ENCODE peak calls at places on chromosomes 16 and 17, in six cellular contexts. R is NB4, A is A549, U is K562, N is GM12878, S is HepG2. J is an unnamed sample.

GRCh38 chr16:49121636-49122035 is 160.0 kb downstream of the CBLN1 start:
- DNase-seq in S (no peak), N (no peak), A (no peak), R (no peak), U (no peak), J (no peak)

GRCh38 chr16:17481741-17482140 is 11.0 kb upstream of the XYLT1 start:
- DNase-seq in A (no peak), S (no peak), U (no peak), N (no peak), R (no peak), J (no peak)

GRCh38 chr17:1640329-1641064 is 5.0 kb downstream of the SCARF1 start:
- DNase-seq in U (no peak), N (no peak), R (no peak), S (no peak), A (no peak), J (no peak)

GRCh38 chr16:88877564-88878289 is 11.3 kb upstream of the PABPN1L start:
- DNase-seq in U (no peak), R (no peak), A (no peak), N (no peak), S (no peak), J (no peak)

GRCh38 chr17:69874220-69874670 is 200.8 kb upstream of the KCNJ16 start:
- DNase-seq in S (no peak), A (no peak), N (no peak), U (no peak), R (no peak), J (peak; percentile 92)

GRCh38 chr16:86455116-86455515 is 55.2 kb upstream of the FOXF1 start:
- DNase-seq in A (no peak), R (no peak), S (no peak), N (no peak), U (no peak), J (no peak)

GRCh38 chr17:38587956-38588771 is 17.6 kb downstream of the SRCIN1 start:
- DNase-seq in A (no peak), N (no peak), S (no peak), R (peak; percentile 58), U (no peak), J (no peak)

GRCh38 chr17:40547079-40547784 is 18.0 kb downstream of the CCR7 start:
- DNase-seq in A (no peak), N (no peak), S (no peak), U (no peak), R (peak; percentile 85), J (no peak)

GRCh38 chr16:88773812-88774291 is 11.2 kb downstream of the PIEZO1 start:
- DNase-seq in U (peak; percentile 86), A (no peak), R (peak; percentile 61), S (no peak), N (no peak), J (peak; percentile 56)

GRCh38 chr16:1108299-1109252 is 12.5 kb upstream of the C1QTNF8 start:
- DNase-seq in N (no peak), A (no peak), R (no peak), U (no peak), S (no peak), J (no peak)

GRCh38 chr17:78387982-78388941 is 9.8 kb downstream of the PGS1 start:
- DNase-seq in S (no peak), N (no peak), R (peak; percentile 91), A (no peak), U (no peak), J (peak; percentile 82)

GRCh38 chr16:48558269-48558915 is 51.6 kb downstream of the N4BP1 start:
- DNase-seq in N (no peak), R (peak; percentile 88), A (no peak), S (no peak), U (no peak), J (peak; percentile 25)

GRCh38 chr17:83091257-83092141 is 12.1 kb downstream of the METRNL start:
- DNase-seq in U (no peak), S (peak; percentile 46), R (no peak), A (no peak), N (no peak), J (no peak)

GRCh38 chr17:55054429-55054828 is 85.9 kb downstream of the STXBP4 start:
- DNase-seq in U (no peak), S (no peak), N (no peak), A (no peak), R (no peak), J (no peak)

GRCh38 chr17:55059724-55060123 is 91.2 kb downstream of the STXBP4 start:
- DNase-seq in N (no peak), A (no peak), S (no peak), U (no peak), R (no peak), J (no peak)

GRCh38 chr17:55057184-55057583 is 88.6 kb downstream of the STXBP4 start:
- DNase-seq in A (no peak), R (no peak), S (no peak), N (no peak), U (no peak), J (no peak)

GRCh38 chr17:55053855-55054254 is 85.3 kb downstream of the STXBP4 start:
- DNase-seq in S (no peak), R (no peak), A (no peak), U (no peak), N (no peak), J (peak; percentile 23)

DNA sequence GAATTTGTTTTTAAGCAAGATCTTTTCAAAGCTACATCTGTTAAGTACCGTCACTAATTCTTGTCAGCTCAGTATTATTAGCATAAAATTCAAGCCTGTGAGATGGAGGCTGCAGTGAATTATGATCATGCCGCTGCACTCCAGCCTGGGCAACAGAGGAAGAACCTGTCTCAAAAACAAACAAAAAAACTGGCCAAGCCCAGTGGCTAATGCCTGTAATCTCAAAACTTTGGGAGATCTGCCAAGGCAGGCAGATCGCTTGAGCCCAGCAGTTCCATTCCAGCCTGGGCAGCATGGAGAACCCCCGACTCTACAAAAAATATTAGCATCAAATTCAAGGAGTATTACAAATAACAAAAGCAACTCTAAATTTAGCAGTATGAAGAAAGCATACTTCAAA is 88.0 kb downstream of the STXBP4 start:
- DNase-seq in R (no peak), U (no peak), S (peak; percentile 31), N (no peak), A (no peak), J (peak; percentile 32)
- TF ChIP-seq MYC in R (no peak), U (no peak), S (no peak), N (no peak), A (no peak), J (no peak)

GRCh38 chr17:76151896-76152454 is 10.9 kb upstream of the FOXJ1 start:
- DNase-seq in A (no peak), S (no peak), U (no peak), N (no peak), R (no peak), J (no peak)
- TF ChIP-seq MYC in A (no peak), S (no peak), U (no peak), N (no peak), R (no peak), J (no peak)

DNA sequence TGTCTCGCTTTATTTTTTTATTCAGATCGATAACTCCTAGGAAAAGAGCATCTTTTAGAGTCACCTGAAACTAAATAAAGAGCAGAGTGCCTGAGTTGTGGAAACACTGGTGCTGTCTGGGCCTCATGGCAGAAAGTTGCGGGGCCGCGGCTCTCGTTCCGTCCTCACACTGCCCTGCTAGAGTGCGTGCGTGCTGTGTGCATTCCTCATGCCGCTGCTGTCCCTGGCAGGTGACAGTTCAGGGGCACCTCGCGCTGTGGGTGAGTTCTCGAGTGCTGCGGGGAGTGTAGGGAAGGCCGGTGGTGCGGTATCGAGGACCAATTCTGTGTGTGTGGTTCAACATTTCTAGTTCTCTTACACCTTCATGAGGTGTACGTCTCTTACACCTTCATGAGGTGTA is 136.6 kb downstream of the RPTOR start:
- DNase-seq in U (no peak), A (no peak), N (no peak), S (no peak), R (no peak), J (no peak)
- TF ChIP-seq MYC in U (no peak), A (no peak), N (no peak), S (no peak), R (no peak), J (no peak)

DNA sequence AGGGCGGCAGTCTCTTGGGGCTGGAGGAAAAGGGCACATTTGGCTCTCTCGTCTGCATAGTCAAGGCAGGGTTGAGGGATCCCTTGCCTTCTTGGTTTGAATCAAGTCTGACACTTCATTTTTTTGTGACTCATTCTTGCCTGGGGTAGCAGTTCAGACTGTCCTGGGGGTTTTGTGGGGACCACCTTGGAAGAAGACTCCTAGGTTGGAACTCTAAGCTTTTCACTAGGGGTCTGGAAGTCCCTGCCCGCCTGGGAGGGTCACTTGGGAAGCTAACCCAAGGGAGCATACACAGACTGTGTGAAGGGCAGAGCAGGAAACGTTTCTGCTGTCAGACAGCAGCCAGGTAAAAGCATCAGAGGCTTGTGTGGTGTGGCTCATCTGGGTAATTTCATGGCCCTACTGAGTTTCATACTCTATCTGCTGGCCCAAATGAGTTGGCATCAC is 11.2 kb downstream of the YPEL2 start:
- DNase-seq in R (no peak), A (no peak), S (no peak), N (no peak), U (no peak), J (no peak)
- TF ChIP-seq MYC in R (no peak), A (no peak), S (no peak), N (no peak), U (no peak), J (no peak)

DNA sequence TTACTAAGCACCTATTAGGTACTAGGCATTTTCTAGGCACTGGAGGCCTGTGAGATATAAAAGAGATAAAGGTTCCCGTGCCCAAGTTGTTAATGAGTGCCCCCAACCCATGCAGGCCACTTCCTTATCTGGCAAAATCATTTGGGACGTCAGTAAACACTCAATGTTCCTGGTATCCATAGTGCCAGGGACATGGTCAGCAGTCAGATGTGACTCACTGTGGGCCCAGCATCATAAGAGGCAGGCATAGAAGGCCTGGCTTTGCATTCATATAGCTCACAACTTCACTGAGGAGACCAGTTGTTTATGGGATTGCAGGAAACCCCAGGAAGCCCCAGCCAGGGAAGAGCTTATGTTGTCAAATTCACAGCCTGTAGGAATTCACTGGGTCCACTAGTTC is 81.1 kb downstream of the MRC2 start:
- DNase-seq in U (no peak), S (no peak), R (no peak), N (no peak), A (no peak), J (no peak)
- TF ChIP-seq MYC in U (no peak), S (no peak), R (no peak), N (no peak), A (no peak), J (no peak)

DNA sequence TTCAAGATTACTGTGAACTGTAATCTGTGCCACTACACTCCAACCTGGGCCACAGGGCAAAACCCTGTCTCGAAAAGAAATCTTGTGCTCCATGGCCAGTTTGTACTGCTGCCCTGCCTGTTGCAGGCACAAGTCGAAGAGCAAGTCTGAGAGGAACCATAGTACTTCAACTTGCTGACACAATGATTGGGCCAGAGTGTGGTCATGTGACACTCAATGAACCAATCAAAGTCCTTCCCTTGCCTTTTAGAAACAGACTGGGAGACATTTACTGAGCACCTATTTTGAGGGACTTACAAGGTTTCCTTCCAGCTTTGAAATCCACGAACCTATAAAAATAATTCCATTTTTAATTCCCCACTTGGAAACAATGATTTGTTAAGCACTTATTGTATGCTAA is 39.8 kb upstream of the TMC5 start:
- DNase-seq in S (no peak), U (peak; percentile 58), N (no peak), A (no peak), R (peak; percentile 18), J (no peak)
- TF ChIP-seq MYC in S (no peak), U (no peak), N (no peak), A (no peak), R (no peak), J (no peak)

GRCh38 chr17:36464765-36465088 is 21.8 kb upstream of the ZNHIT3 start:
- DNase-seq in A (no peak), U (no peak), R (no peak), S (no peak), N (no peak), J (no peak)
- TF ChIP-seq MYC in A (no peak), U (no peak), R (no peak), S (no peak), N (no peak), J (no peak)

J was measured in endothelial cell of umbilical vein.